ENCODE peak calls at places on chromosome 20, in five cellular contexts. G is tibial artery, L is adrenal gland, N is AG10803, S is left ventricle myocardium inferior. Y is an unnamed sample.

GRCh38 chr20:1232538-1233111 is 6.8 kb downstream of the RAD21L1 start:
- DNase-seq in G (no peak), L (no peak), N (no peak), S (no peak), Y (peak)

GRCh38 chr20:53865905-53866786 is 204.2 kb downstream of the BCAS1 start:
- DNase-seq in G (no peak), L (peak), N (peak), S (no peak), Y (peak)

GRCh38 chr20:1533059-1533458 is 24.4 kb downstream of the SIRPD start:
- DNase-seq in G (no peak), L (no peak), N (no peak), S (no peak), Y (no peak)

GRCh38 chr20:17966432-17967312 is 1.9 kb downstream of the SNX5 start:
- DNase-seq in G (no peak), L (no peak), N (peak), S (no peak), Y (peak)

GRCh38 chr20:57474816-57475215 is 50.1 kb downstream of the CTCFL start:
- DNase-seq in G (peak), L (no peak), N (no peak), S (no peak), Y (no peak)

GRCh38 chr20:31606928-31607639 is 2.0 kb downstream of the ID1 start:
- DNase-seq in G (no peak), L (no peak), N (peak), S (no peak), Y (no peak)

GRCh38 chr20:52242237-52243230 is 51.0 kb upstream of the ZFP64 start:
- DNase-seq in G (no peak), L (no peak), N (peak), S (no peak), Y (no peak)

GRCh38 chr20:25233016-25233772 is 14.7 kb upstream of the PYGB start:
- DNase-seq in G (peak), L (no peak), N (peak), S (peak), Y (no peak)

GRCh38 chr20:32037929-32038328 is 14.1 kb upstream of the HCK start:
- DNase-seq in G (no peak), L (no peak), N (peak), S (no peak), Y (no peak)

GRCh38 chr20:47020231-47020630 is 125.6 kb downstream of the EYA2 start:
- DNase-seq in G (no peak), L (no peak), N (peak), S (no peak), Y (no peak)

GRCh38 chr20:6768228-6769185 is 1.0 kb downstream of the BMP2 start:
- DNase-seq in G (peak), L (no peak), N (no peak), S (peak), Y (no peak)
- H3K4me3 ChIP-seq in G (peak), L (peak), N (peak), S (peak), Y (peak)

DNA sequence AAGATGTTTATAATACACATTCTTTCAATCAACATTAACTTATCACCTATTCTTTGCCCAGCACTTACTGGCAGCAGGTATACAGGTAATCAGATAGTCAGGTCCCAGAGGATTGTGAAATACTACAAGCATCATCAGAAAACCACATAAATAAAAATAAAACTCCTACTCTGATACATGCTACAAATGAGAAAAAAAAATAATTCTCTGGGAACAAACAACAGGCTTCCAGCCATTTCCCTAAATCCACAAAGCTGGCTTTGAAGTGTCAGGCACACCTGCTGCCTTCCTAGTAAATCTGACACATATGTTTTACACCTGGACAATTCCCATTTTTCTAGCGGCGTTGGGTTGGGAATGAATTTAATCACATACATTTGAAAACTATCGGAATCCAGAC is 384.5 kb upstream of the CDH4 start:
- DNase-seq in G (no peak), L (no peak), N (no peak), S (no peak), Y (no peak)
- H3K4me3 ChIP-seq in G (no peak), L (no peak), N (no peak), S (no peak), Y (no peak)

DNA sequence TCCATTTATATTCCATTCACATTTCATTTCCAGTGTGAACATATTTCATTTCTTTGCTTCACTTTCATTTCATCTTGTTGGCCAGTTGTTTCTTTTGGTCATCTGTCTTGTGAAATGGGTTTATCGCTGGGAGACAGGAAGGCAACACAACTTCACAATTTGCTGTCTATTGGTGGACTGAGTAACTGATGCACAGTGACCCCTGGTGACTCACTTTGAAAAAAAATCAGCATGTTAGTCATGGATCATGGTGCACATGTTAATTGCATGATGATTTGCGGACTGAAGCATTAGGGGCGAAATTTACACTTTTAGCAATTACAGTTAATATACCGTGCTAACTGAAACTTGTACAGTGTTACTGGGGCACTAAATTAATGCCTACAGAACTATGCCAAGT is 37.1 kb downstream of the SLC24A3 start:
- DNase-seq in G (no peak), L (no peak), N (no peak), S (no peak), Y (peak)
- H3K4me3 ChIP-seq in G (no peak), L (no peak), N (no peak), S (no peak), Y (no peak)

GRCh38 chr20:38673731-38674177 is 50.5 kb upstream of the SLC32A1 start:
- DNase-seq in G (no peak), L (no peak), N (no peak), S (no peak), Y (peak)
- H3K4me3 ChIP-seq in G (peak), L (peak), N (peak), S (peak), Y (peak)

GRCh38 chr20:3778976-3779375 is 2.3 kb downstream of the SPEF1 start:
- DNase-seq in G (peak), L (no peak), N (no peak), S (no peak), Y (no peak)

GRCh38 chr20:3782597-3782996 is 1.3 kb upstream of the SPEF1 start:
- DNase-seq in G (no peak), L (no peak), N (no peak), S (no peak), Y (no peak)

GRCh38 chr20:3783516-3784225 is 2.4 kb upstream of the SPEF1 start:
- DNase-seq in G (no peak), L (no peak), N (no peak), S (no peak), Y (no peak)

GRCh38 chr20:3783068-3783489 is 1.8 kb upstream of the SPEF1 start:
- DNase-seq in G (peak), L (no peak), N (no peak), S (no peak), Y (no peak)

DNA sequence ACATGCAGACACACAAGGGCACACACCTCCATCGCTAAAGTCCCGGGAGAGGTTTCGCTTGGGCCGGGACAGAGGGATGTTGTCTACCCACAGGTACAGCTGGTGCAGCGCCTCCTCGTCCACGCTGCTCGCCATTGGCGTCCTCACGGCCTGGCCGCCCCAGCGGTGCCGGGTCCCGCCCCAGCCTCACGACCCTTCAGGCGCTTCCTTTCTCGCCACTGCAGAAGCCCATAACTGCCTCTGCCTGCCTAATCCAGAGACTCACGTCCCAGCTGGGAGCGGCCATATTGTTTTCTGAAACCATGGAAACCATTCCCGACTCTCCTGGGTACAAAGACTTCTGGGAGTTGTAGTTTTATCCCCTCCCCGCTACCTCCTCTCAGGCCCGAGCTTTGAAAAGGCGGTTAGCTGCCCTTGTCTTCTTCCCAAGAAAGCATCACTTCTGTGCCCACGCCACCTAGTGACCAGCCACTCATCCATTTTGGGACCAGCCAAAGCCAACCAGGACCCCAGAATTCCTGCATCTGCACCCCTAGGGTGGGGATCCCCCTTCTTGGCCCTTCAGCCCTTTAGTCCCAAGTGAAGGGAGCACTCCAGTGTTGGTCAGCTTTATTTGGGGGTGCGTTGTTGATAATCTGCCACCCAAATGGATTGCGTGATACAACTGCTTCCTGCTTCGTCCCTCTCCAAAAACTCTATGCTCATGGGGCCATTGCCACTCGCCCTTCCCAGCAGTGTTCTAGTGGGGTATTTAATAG is at the start of gene SPEF1:
- DNase-seq in G (peak), L (peak), N (peak), S (peak), Y (peak)
- H3K4me3 ChIP-seq in G (peak), L (peak), N (peak), S (peak), Y (no peak)